ENCODE peak calls at places on chromosomes 3 and 15, in four cellular contexts. K is aorta, F is dorsolateral prefrontal cortex, Z is vagina. V is an unnamed sample.

GRCh38 chr3:153970735-153971347 is 150.3 kb upstream of the ARHGEF26 start:
- DNase-seq in K (no peak), F (no peak), Z (no peak), V (no peak)

GRCh38 chr3:157407769-157408168 is 28.9 kb upstream of the PTX3 start:
- DNase-seq in K (no peak), F (no peak), Z (no peak), V (no peak)

GRCh38 chr3:108345492-108346205 is 49.3 kb downstream of the HHLA2 start:
- DNase-seq in K (no peak), F (no peak), Z (no peak), V (no peak)

GRCh38 chr15:98866503-98866902 is 141.1 kb downstream of the PGPEP1L start:
- DNase-seq in K (no peak), F (no peak), Z (no peak), V (no peak)

GRCh38 chr3:188097786-188098185 is 56.2 kb upstream of the LPP start:
- DNase-seq in K (no peak), F (no peak), Z (no peak), V (peak)

GRCh38 chr3:154112146-154112545 is 9.0 kb upstream of the ARHGEF26 start:
- DNase-seq in K (no peak), F (no peak), Z (no peak), V (no peak)

GRCh38 chr15:50358805-50359204 is 3.8 kb upstream of the GABPB1 start:
- DNase-seq in K (no peak), F (no peak), Z (no peak), V (no peak)

GRCh38 chr3:70000563-70001081 is 1.1 kb downstream of the SAMMSON start:
- DNase-seq in K (no peak), F (peak), Z (no peak), V (no peak)

GRCh38 chr3:119409844-119410243 is 53.6 kb downstream of the TMEM39A start:
- DNase-seq in K (no peak), F (no peak), Z (no peak), V (no peak)

GRCh38 chr3:111047053-111047452 is 24.6 kb upstream of the NECTIN3 start:
- DNase-seq in K (no peak), F (no peak), Z (no peak), V (no peak)

GRCh38 chr3:105997800-105998526 is 129.2 kb upstream of the CBLB start:
- DNase-seq in K (no peak), F (no peak), Z (no peak), V (no peak)

GRCh38 chr3:29694783-29695182 is 413.9 kb downstream of the RBMS3 start:
- DNase-seq in K (no peak), F (no peak), Z (no peak), V (no peak)
- H3K4me3 ChIP-seq in K (no peak), F (no peak), Z (no peak), V (no peak)

DNA sequence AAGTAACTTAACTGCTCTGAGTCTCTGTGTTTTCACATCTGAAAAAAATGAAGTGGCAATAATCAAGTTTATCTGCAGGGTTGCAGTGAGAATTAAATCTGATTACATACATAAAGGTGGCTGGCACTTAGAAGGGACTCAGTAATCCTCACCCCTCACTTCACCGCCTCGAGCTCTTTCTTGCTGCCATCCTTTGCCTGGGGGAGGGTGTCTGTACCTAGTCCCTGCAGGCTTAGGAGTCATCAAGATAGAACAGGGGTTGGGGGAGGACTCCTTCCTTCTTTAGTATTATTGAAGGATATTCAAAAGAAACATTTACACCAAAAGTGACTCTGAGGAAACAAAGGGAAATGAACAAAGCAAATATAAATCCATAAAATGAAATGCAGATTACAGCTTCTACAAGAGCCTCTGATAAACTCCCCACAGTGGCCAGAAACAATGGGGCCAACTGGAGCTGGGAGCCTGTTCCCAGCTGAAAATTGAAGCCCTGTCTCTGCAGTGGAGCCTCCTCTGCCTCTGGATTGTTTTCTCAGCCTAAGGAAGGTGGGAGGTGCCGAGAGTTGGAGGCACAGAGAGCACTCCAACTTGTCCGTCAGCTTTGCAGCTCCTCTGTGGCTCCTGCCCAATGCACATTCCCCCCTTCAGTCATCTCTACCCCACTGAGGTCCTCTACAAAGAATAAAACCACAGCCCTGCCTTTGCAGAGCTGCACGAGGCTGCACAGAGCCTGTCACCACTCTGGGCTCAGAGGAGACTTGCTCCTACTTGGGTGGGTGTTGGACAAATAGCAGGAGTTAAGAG is 41.8 kb downstream of the CRYGS start:
- DNase-seq in K (no peak), F (no peak), Z (peak), V (no peak)
- H3K4me3 ChIP-seq in K (peak), F (no peak), Z (no peak), V (peak)

DNA sequence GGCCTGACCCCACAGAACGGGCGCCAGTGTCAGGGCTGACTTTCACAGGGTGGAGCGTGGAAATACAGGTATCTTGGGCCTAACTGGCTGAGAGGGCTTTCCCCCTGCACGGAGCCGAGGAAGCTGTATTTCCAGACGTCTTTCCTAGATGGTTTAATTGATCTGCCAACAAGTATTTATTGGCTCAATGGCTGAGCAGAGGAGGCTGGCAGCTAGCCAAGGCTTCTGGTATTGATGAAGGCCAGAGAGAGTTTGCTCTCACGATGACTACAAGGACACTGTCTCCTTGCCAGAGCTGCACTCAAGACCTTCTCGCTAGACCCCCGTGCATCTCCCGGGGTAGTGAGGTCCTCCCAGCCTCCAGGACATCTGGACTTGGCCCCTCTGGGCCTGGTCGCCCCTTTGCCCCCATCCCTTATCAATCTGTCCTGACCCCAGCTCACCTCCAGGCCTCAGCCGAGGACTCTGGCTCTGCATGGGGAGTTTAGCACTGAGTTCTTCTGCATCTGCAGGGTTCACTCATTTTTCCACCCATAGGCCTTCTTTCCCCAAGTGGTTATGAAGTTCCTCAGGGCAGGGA is 20.6 kb downstream of the SPSB4 start:
- DNase-seq in K (peak), F (no peak), Z (no peak), V (no peak)
- H3K4me3 ChIP-seq in K (no peak), F (no peak), Z (no peak), V (no peak)

GRCh38 chr3:13021141-13021933 is 51.9 kb downstream of the IQSEC1 start:
- DNase-seq in K (peak), F (no peak), Z (no peak), V (peak)
- H3K4me3 ChIP-seq in K (no peak), F (no peak), Z (peak), V (peak)

DNA sequence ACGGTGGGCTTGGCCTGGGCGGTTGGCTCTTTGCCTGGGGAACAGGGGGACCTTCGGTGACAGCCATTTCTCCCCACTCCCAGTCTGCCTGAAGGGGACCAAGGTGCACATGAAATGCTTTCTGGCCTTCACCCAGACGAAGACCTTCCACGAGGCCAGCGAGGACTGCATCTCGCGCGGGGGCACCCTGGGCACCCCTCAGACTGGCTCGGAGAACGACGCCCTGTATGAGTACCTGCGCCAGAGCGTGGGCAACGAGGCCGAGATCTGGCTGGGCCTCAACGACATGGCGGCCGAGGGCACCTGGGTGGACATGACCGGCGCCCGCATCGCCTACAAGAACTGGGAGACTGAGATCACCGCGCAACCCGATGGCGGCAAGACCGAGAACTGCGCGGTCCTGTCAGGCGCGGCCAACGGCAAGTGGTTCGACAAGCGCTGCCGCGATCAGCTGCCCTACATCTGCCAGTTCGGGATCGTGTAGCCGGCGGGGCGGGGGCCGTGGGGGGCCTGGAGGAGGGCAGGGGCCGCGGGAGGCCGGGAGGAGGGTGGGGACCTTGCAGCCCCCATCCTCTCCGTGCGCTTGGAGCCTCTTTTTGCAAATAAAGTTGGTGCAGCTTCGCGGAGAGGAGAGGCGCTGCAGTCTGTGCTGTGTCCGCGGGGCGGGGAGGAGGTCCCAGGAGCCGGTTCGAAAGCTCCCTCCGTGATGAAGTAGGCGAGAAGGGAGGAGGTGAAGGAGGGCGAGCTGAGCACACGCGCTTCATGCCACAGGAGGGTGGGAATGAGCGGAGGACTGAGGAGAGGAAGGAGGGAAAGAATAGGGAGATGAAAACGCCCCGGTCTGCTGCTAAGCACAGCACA is 9.6 kb downstream of the CLEC3B start:
- DNase-seq in K (peak), F (peak), Z (no peak), V (peak)
- H3K4me3 ChIP-seq in K (no peak), F (peak), Z (peak), V (peak)

DNA sequence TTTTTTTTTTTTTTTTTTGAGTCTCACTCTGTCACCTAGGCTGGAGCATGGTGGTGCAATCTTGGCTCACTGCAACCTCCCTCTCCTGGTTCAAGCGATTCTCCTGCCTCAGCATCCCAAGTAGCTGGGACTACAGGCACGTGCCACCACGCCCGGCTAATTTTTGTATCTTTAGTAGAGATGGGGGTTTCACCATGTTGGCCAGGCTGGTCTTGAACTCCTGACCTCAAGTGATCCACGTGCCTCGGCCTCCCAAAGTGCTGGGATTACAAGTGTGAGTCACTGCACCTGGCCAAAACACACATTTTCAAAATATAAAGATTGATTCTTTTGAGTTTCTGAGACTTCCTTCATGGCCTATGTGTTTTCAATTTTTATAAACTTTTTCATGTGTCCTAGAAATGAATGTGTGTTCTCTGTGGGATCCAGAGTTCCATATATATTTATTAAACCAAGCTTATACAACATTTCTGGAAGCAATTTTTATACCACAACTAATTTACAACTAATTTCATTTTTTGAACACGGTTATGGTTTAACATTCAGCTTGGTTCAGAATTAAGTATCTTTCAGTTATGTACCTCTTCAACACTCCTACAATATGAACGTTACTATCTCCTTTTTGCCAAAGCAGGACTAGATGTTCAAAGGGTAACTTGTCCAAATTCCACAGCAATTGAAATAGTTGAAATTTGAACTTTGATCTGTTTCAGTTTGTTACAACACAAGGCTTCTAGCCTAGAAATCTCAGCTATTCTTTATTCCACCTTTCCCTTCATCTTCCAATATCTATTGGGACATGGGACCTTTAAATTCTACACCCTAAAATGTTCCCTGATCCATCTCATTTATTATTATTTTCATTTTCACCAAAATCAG is 1.5 kb downstream of the ACAD11 start:
- DNase-seq in K (no peak), F (no peak), Z (no peak), V (no peak)
- H3K4me3 ChIP-seq in K (no peak), F (peak), Z (no peak), V (peak)

GRCh38 chr3:107239703-107240102 is 137.5 kb upstream of the CCDC54 start:
- DNase-seq in K (no peak), F (no peak), Z (no peak), V (no peak)

GRCh38 chr3:107236661-107237375 is 140.4 kb upstream of the CCDC54 start:
- DNase-seq in K (no peak), F (no peak), Z (no peak), V (no peak)

GRCh38 chr3:107235923-107236315 is 141.3 kb upstream of the CCDC54 start:
- DNase-seq in K (no peak), F (peak), Z (no peak), V (peak)

GRCh38 chr3:107238787-107239186 is 138.5 kb upstream of the CCDC54 start:
- DNase-seq in K (no peak), F (no peak), Z (no peak), V (no peak)

DNA sequence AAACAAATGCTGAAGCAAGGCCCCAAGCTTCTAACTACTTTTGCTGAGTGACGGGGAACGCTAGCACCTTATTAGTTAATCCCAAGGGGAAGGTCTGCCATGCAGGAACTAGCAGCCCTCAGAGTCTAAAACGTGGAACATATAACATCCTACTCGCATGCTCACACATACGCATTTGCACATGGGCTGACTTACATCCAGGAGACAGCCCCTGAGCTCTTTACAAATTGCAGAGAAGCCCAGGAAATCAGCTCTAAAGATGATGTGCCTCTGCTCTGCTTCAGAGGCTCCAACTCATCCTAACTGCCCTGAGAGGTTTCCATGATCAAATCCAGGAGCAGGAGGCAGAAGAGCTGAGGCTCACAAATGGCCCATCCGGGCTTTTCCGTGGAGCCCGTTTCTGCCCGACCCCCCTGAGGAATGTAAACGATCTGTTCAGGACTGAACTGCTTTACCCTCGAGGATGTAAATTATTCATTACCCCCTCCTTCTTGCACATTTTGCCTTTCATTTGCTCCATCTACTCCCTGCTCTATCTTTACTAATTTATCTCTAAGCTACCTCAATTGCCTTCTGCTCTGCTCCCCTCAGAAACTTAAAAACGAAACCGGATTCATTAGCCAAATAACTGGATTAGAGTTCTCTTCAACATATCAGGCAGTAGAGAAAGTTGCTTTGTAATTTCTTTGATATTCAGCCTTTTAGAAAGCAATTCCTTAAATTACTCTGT is 141.9 kb upstream of the CCDC54 start:
- DNase-seq in K (no peak), F (no peak), Z (no peak), V (no peak)
- H3K4me3 ChIP-seq in K (peak), F (peak), Z (peak), V (peak)

GRCh38 chr3:132870596-132870995 is 148.4 kb upstream of the NPHP3 start:
- DNase-seq in K (no peak), F (no peak), Z (no peak), V (no peak)

GRCh38 chr3:132867956-132868355 is 145.7 kb upstream of the NPHP3 start:
- DNase-seq in K (no peak), F (no peak), Z (no peak), V (no peak)

GRCh38 chr3:132874701-132875100 is 152.5 kb upstream of the NPHP3 start:
- DNase-seq in K (no peak), F (no peak), Z (no peak), V (no peak)

GRCh38 chr3:132871956-132872355 is 149.7 kb upstream of the NPHP3 start:
- DNase-seq in K (no peak), F (no peak), Z (no peak), V (no peak)

GRCh38 chr3:132872711-132873110 is 150.5 kb upstream of the NPHP3 start:
- DNase-seq in K (no peak), F (no peak), Z (no peak), V (no peak)
- H3K4me3 ChIP-seq in K (no peak), F (no peak), Z (no peak), V (no peak)